ENCODE peak calls at places on chromosomes 16 and 17, in four cellular contexts. U, S, Y and N are unnamed samples.

GRCh38 chr17:30600830-30601494 is 123.8 kb downstream of the GOSR1 start:
- DNase-seq in U (peak), S (no peak), Y (no peak), N (no peak)

GRCh38 chr17:51601622-51602261 is 341.4 kb downstream of the UTP18 start:
- DNase-seq in U (no peak), S (no peak), Y (no peak), N (no peak)

GRCh38 chr16:79618712-79619050 is 18.1 kb upstream of the MAF start:
- DNase-seq in U (peak), S (no peak), Y (no peak), N (no peak)

GRCh38 chr16:4266372-4266771 is 6.5 kb downstream of the TFAP4 start:
- DNase-seq in U (no peak), S (no peak), Y (no peak), N (no peak)

GRCh38 chr16:31351937-31352315 is 3.0 kb upstream of the ITGAX start:
- DNase-seq in U (no peak), S (no peak), Y (no peak), N (no peak)

GRCh38 chr17:1562178-1562643 is 381 bp downstream of the PITPNA start:
- DNase-seq in U (peak), S (no peak), Y (peak), N (peak)

GRCh38 chr17:68197997-68198930 is 49.6 kb upstream of the AMZ2 start:
- DNase-seq in U (no peak), S (no peak), Y (no peak), N (no peak)

GRCh38 chr17:80832266-80832676 is 159.4 kb upstream of the CHMP6 start:
- DNase-seq in U (peak), S (peak), Y (peak), N (peak)

GRCh38 chr17:80025796-80026195 is 9.9 kb downstream of the TBC1D16 start:
- DNase-seq in U (peak), S (no peak), Y (no peak), N (no peak)

GRCh38 chr17:7774037-7774659 is 56.6 kb downstream of the DNAH2 start:
- DNase-seq in U (no peak), S (no peak), Y (no peak), N (no peak)

GRCh38 chr16:53626161-53626560 is 77.5 kb downstream of the RPGRIP1L start:
- DNase-seq in U (no peak), S (no peak), Y (no peak), N (no peak)

GRCh38 chr17:9363440-9364350 is 211.9 kb downstream of the STX8 start:
- DNase-seq in U (no peak), S (no peak), Y (no peak), N (no peak)

GRCh38 chr16:54286330-54287017 is at the start of gene IRX3:
- DNase-seq in U (peak), S (no peak), Y (peak), N (peak)

GRCh38 chr17:40496170-40496569 is 5.3 kb downstream of the TNS4 start:
- DNase-seq in U (peak), S (no peak), Y (no peak), N (no peak)

GRCh38 chr17:798246-798645 is 16.1 kb downstream of the MRM3 start:
- DNase-seq in U (no peak), S (no peak), Y (no peak), N (no peak)

GRCh38 chr16:49776085-49776501 is 79.8 kb downstream of the ZNF423 start:
- DNase-seq in U (peak), S (no peak), Y (peak), N (peak)

GRCh38 chr17:4988168-4988567 is 693 bp upstream of the CAMTA2 start:
- DNase-seq in U (peak), S (no peak), Y (no peak), N (no peak)

GRCh38 chr16:27318399-27319256 is 4.9 kb downstream of the IL4R start:
- DNase-seq in U (peak), S (no peak), Y (peak), N (no peak)

GRCh38 chr16:88725609-88726407 is 19.5 kb downstream of the CTU2 start:
- DNase-seq in U (no peak), S (no peak), Y (no peak), N (no peak)

GRCh38 chr16:67499159-67499558 is 15.8 kb upstream of the AGRP start:
- DNase-seq in U (peak), S (no peak), Y (no peak), N (no peak)

GRCh38 chr16:68360547-68360946 is 49.7 kb downstream of the PRMT7 start:
- DNase-seq in U (peak), S (no peak), Y (no peak), N (no peak)

GRCh38 chr17:50872710-50873424 is 6.7 kb upstream of the TOB1 start:
- DNase-seq in U (no peak), S (no peak), Y (no peak), N (no peak)

GRCh38 chr16:50509521-50510341 is 38.5 kb upstream of the NKD1 start:
- DNase-seq in U (no peak), S (peak), Y (peak), N (no peak)

GRCh38 chr17:79306688-79307323 is 232.2 kb downstream of the ENGASE start:
- DNase-seq in U (peak), S (no peak), Y (no peak), N (peak)

GRCh38 chr16:6099102-6099501 is 1001.5 kb upstream of the EEF2KMT start:
- DNase-seq in U (no peak), S (no peak), Y (no peak), N (no peak)

GRCh38 chr17:76570457-76570856 is 15.2 kb downstream of the ST6GALNAC2 start:
- DNase-seq in U (no peak), S (no peak), Y (no peak), N (no peak)

DNA sequence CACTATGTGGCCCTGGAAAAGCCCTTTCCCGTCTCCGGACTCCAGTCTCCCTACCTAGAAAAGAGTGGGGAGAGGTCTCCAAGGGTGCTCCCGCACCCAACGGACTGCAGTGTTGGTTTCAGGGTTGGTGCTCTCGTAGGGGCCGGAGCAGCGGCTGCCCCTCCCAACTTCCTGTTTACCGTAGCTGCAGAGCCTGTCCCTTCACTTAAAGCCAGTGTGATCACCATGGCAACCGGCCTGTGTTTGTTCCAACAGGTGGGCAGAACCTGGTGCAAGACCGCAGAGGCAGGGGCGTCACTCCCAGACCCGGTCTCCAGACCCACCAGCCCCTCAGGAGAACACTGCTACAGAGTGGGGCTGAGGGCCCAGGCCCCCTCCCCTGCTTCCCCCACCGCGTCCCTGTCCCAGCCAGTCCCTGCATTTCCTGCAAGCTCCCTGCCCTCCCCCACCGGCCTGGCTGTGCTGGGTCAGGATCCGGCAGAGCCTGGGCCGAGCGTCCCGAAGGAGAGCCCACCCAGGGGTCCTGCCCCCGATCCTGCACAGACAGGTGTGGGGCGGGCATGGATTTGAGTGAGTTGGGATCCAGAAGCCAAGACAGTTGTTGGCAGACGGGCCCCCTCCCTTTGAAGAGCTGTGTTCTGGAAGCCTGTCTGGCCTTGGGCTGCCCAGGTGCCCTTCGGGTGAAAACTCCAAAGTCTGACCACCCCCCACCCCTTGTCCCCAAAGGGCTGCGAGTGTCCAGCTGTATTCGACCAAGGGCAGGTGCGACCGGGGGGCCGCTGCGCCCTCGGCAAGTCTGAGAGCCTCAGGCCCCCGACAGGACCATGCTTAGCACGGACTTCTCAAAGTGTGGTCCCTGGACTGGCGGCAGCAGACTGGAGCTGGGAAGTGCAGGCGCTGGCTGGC is 1.5 kb upstream of the BAIAP3 start:
- DNase-seq in U (peak), S (peak), Y (no peak), N (peak)
- H3K27ac ChIP-seq in U (peak), S (no peak), Y (no peak), N (peak)

GRCh38 chr17:64747938-64748540 is 85.9 kb upstream of the SMURF2 start:
- DNase-seq in U (peak), S (no peak), Y (no peak), N (no peak)
- H3K27ac ChIP-seq in U (peak), S (no peak), Y (no peak), N (peak)

DNA sequence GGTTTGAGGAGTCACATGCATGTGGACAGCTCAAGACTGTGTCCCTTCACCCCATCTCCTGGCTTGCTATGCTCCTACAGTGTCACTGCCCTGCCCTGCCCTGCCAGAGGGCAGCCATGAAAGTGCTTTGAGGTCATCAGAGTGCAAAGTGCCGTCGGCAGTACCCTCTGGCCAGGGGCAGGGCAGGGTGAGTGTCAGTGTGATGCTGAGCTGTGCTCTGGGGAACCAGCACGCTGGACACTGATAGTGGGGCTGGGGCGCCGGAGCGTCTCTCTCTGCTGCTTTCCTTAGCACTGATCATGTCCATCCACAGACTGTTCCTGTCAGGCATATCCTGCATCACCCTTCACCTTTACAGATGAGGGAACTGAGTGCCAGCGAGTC is 1.6 kb upstream of the SPATA32 start:
- DNase-seq in U (no peak), S (no peak), Y (no peak), N (no peak)
- H3K27ac ChIP-seq in U (peak), S (no peak), Y (no peak), N (peak)

GRCh38 chr16:85584989-85585388 is 28.1 kb upstream of the GSE1 start:
- DNase-seq in U (no peak), S (no peak), Y (no peak), N (no peak)
- H3K27ac ChIP-seq in U (no peak), S (no peak), Y (no peak), N (no peak)

GRCh38 chr17:17987901-17988300 is 15.2 kb downstream of the DRC3 start:
- DNase-seq in U (no peak), S (no peak), Y (no peak), N (no peak)

GRCh38 chr17:17985555-17985954 is 12.9 kb downstream of the DRC3 start:
- DNase-seq in U (no peak), S (no peak), Y (no peak), N (no peak)

GRCh38 chr17:17989081-17989480 is 16.4 kb downstream of the DRC3 start:
- DNase-seq in U (no peak), S (no peak), Y (no peak), N (no peak)

GRCh38 chr17:17988427-17988945 is 15.8 kb downstream of the DRC3 start:
- DNase-seq in U (no peak), S (no peak), Y (no peak), N (no peak)

DNA sequence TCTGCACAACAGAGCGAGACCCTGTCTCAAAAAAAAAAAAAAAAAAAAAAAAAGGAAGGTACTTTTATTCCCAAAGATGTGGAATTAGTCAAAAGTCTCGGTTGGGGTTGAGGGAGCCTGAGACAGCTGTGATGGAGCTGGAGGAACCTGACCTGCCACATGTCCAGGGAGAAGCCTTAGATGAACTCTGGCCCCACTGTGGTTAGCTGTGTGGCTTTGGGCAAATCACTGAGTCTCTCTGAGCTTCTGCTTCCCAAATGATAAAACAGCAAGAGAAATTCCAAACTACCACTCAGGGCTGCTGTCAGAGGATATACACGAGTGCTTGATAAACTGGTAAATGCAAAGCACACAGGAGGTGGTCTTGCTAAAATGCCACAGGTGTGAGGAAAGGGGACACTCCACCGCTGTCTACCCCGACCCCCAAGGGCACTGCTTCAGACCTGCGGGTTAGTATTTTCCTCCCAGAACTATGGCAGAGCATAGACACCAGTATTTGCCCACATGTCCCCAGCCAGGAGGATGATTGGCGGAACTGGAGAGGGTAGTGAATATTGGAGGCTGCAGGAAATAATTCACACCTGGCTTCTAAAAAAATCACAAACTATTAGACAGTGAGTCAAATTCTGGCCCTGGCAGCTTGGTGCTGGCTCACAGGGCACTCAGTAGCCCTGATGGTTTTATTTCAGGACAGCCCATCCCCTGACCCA is 14.7 kb downstream of the DRC3 start:
- DNase-seq in U (no peak), S (no peak), Y (no peak), N (no peak)
- H3K27ac ChIP-seq in U (no peak), S (no peak), Y (no peak), N (no peak)

DNA sequence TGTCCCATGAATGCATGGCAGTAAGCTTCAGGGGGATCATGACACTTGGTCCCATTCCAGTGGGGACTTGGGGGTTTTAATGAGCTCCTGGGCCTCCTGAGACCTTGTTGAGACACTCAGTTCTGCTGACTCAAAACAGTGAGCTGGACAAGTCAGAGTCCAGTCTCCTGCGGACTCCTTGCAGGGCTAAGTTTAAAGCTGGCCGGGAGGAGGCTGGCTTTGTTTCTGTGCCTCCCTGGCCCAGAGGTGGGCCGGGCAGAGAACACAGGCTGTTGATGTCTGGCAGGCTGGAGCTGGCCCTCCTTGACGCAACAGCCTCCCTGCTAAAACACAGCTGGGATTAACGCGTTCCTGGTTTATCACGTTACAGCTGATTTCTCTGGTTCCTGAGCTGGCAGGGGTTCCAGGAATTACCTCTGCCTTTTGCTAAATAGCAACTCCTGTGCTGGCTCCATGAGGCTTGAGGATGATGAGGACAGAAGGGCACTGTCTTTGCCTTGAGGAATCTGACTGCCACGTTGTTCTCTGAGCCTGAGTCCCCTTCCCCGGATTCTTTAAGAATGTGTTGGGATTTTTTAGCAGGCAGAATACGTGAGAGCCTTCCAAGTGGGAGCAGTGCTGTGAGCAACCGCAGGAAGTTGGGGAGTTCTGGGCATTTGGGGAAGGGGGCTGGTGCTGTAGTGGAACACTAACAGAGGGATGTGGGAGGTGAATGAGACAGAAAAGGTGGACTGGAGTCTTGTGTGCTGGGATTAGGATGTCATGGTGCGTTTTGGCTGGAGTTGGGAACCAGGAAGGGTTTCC is 2.0 kb downstream of the GPT2 start:
- DNase-seq in U (no peak), S (no peak), Y (peak), N (no peak)
- H3K27ac ChIP-seq in U (peak), S (no peak), Y (peak), N (no peak)

DNA sequence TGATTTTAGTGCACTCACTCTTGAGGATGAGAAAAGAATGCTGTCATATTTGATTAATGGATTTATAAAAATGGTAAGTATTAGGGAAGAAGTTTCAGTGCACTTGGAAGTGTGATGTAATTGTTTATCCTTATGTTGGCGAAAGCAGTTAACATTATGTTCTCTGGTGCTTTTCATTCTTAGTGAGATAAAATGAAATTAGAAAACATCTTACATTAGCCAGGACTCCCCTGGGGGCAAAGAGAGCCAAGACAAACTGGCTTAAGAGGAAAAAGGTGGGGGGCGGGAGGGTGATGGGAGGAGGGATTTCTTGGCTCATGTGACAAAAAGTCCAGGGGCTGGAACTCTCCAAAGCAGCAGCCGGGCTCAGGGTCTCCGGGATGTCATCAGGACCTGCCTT is 73.2 kb downstream of the KNOP1 start:
- DNase-seq in U (peak), S (no peak), Y (no peak), N (peak)
- H3K27ac ChIP-seq in U (no peak), S (no peak), Y (no peak), N (peak)